ENCODE peak calls at places on chromosomes 6 and 20, in four cellular contexts. L is BJ, B is GM13977, G is occipital lobe. O is an unnamed sample.

GRCh38 chr6:89433637-89434499 is 916 bp downstream of the ANKRD6 start:
- DNase-seq in B (peak; percentile 53), L (no peak), G (no peak), O (peak; percentile 8)

GRCh38 chr20:60715172-60715571 is 536.9 kb upstream of the CDH4 start:
- DNase-seq in G (no peak), B (no peak), L (no peak), O (no peak)

GRCh38 chr20:32763202-32763999 is 1.2 kb downstream of the DNMT3B start:
- DNase-seq in L (no peak), B (peak; percentile 59), G (no peak), O (no peak)

GRCh38 chr20:48615871-48616270 is 211.9 kb downstream of the PREX1 start:
- DNase-seq in G (no peak), L (no peak), B (no peak), O (no peak)

GRCh38 chr6:2940851-2941250 is 30.5 kb downstream of the SERPINB6 start:
- DNase-seq in L (no peak), G (no peak), B (no peak), O (no peak)

GRCh38 chr6:112781236-112781635 is 434.1 kb downstream of the RFPL4B start:
- DNase-seq in B (no peak), L (no peak), G (no peak), O (no peak)

GRCh38 chr6:43948527-43949450 is 178.5 kb downstream of the MRPL14 start:
- DNase-seq in L (no peak), G (no peak), B (no peak), O (no peak)

GRCh38 chr20:8693709-8694108 is 375.2 kb upstream of the PLCB4 start:
- DNase-seq in L (peak; percentile 69), B (no peak), G (no peak), O (no peak)

GRCh38 chr6:75201901-75202672 is 3.8 kb downstream of the COL12A1 start:
- DNase-seq in L (no peak), G (no peak), B (peak; percentile 26), O (no peak)

GRCh38 chr20:25226433-25227316 is 21.2 kb upstream of the PYGB start:
- DNase-seq in G (no peak), B (no peak), L (no peak), O (no peak)

GRCh38 chr6:63805808-63806572 is 170.4 kb downstream of the PHF3 start:
- DNase-seq in B (no peak), G (no peak), L (peak; percentile 80), O (no peak)

GRCh38 chr6:13573255-13573654 is 1.1 kb upstream of the SIRT5 start:
- DNase-seq in L (no peak), G (no peak), B (no peak), O (no peak)

GRCh38 chr6:53049389-53049788 is 15.8 kb upstream of the FBXO9 start:
- DNase-seq in L (no peak), B (no peak), G (no peak), O (no peak)

GRCh38 chr6:24802271-24803059 is 3.7 kb upstream of the ARMH2 start:
- DNase-seq in G (no peak), L (no peak), B (no peak), O (no peak)

GRCh38 chr20:50992733-50993457 is 30.0 kb downstream of the KCNG1 start:
- DNase-seq in G (no peak), B (peak; percentile 62), L (no peak), O (no peak)

GRCh38 chr6:143673638-143674037 is 4.1 kb upstream of the PHACTR2 start:
- DNase-seq in G (no peak), L (peak; percentile 43), B (no peak), O (no peak)

O was measured in nucleus accumbens.